ENCODE peak calls at places on chromosomes 12 and 14, in six cellular contexts. S is Peyer's patch, I is bronchial epithelial cell, C is AG10803, P is neural progenitor cell, T is mammary epithelial cell. F is an unnamed sample.

GRCh38 chr14:45238988-45239387 is 14.0 kb downstream of the MIS18BP1 start:
- DNase-seq in T (no peak), C (no peak), S (no peak), P (no peak), I (no peak), F (no peak)

GRCh38 chr14:68820119-68820518 is 27.3 kb upstream of the ZFP36L1 start:
- DNase-seq in C (no peak), T (no peak), I (no peak), S (no peak), P (no peak), F (no peak)

GRCh38 chr14:73452341-73453191 is 5.8 kb downstream of the NUMB start:
- DNase-seq in C (peak), T (peak), S (no peak), I (peak), P (no peak), F (peak)

GRCh38 chr12:6863586-6864321 is 3.6 kb upstream of the TPI1 start:
- DNase-seq in S (no peak), P (no peak), C (peak), T (no peak), I (no peak), F (no peak)

GRCh38 chr12:62135553-62136200 is 124.5 kb upstream of the USP15 start:
- DNase-seq in S (no peak), P (no peak), I (no peak), C (no peak), T (no peak), F (no peak)

GRCh38 chr12:13124661-13125505 is 21.4 kb upstream of the GSG1 start:
- DNase-seq in T (no peak), I (peak), P (peak), C (peak), S (no peak), F (peak)

GRCh38 chr12:132695431-132695830 is 8.0 kb downstream of the PXMP2 start:
- DNase-seq in P (no peak), I (no peak), S (no peak), C (no peak), T (no peak), F (no peak)

GRCh38 chr14:103140316-103141109 is 17.3 kb downstream of the TNFAIP2 start:
- DNase-seq in P (no peak), I (no peak), S (peak), T (peak), C (no peak), F (no peak)

GRCh38 chr14:63747836-63748235 is 20.0 kb upstream of the SGPP1 start:
- DNase-seq in P (no peak), I (no peak), T (no peak), S (no peak), C (no peak), F (no peak)

GRCh38 chr12:67355428-67356385 is 86.5 kb downstream of the CAND1 start:
- DNase-seq in C (peak), T (peak), I (peak), S (no peak), P (peak), F (peak)

GRCh38 chr12:16307843-16308475 is 30.5 kb upstream of the SLC15A5 start:
- DNase-seq in C (no peak), S (no peak), P (no peak), I (peak), T (no peak), F (no peak)

GRCh38 chr12:96401061-96401871 is 1.0 kb upstream of the CDK17 start:
- DNase-seq in S (no peak), P (peak), I (peak), C (peak), T (peak), F (peak)

GRCh38 chr12:90978117-90978770 is 23.3 kb upstream of the CCER1 start:
- DNase-seq in S (no peak), I (peak), P (peak), T (peak), C (peak), F (peak)

GRCh38 chr14:22333408-22334274 is 255.4 kb downstream of the DAD1 start:
- DNase-seq in T (peak), I (peak), C (peak), S (no peak), P (peak), F (peak)

GRCh38 chr14:88379706-88380343 is 5.6 kb upstream of the SPATA7 start:
- DNase-seq in P (no peak), S (no peak), C (no peak), I (no peak), T (no peak), F (no peak)

GRCh38 chr12:116381744-116382455 is 104.4 kb upstream of the MED13L start:
- DNase-seq in C (peak), S (peak), T (peak), P (peak), I (peak), F (peak)

GRCh38 chr12:87529386-87529785 is 499.8 kb downstream of the C12orf50 start:
- DNase-seq in I (no peak), T (no peak), C (no peak), P (no peak), S (no peak), F (no peak)

GRCh38 chr12:84435682-84436081 is 476.9 kb downstream of the SLC6A15 start:
- DNase-seq in T (no peak), P (peak), S (no peak), I (no peak), C (no peak), F (no peak)

GRCh38 chr14:73457050-73457934 is 1.1 kb downstream of the NUMB start:
- DNase-seq in C (peak), S (peak), T (peak), P (peak), I (peak), F (no peak)

GRCh38 chr12:21992823-21993222 is 51.6 kb upstream of the ABCC9 start:
- DNase-seq in S (no peak), T (no peak), C (no peak), I (no peak), P (no peak), F (peak)

GRCh38 chr14:52131640-52132320 is 62.9 kb upstream of the NID2 start:
- DNase-seq in P (peak), C (peak), S (no peak), I (peak), T (peak), F (peak)

GRCh38 chr14:103517172-103517566 is 5.5 kb downstream of the CKB start:
- DNase-seq in T (no peak), S (peak), C (no peak), P (no peak), I (no peak), F (no peak)

GRCh38 chr12:76879710-76880025 is 849 bp upstream of the CSRP2 start:
- DNase-seq in I (no peak), P (no peak), S (no peak), T (no peak), C (no peak), F (no peak)

GRCh38 chr12:55743967-55744931 is 1.3 kb downstream of the GDF11 start:
- DNase-seq in I (no peak), C (no peak), S (no peak), T (no peak), P (peak), F (no peak)

GRCh38 chr14:51479584-51480305 is 172.0 kb upstream of the FRMD6 start:
- DNase-seq in S (no peak), I (peak), T (no peak), P (no peak), C (peak), F (peak)

GRCh38 chr14:98698341-98698740 is 573.7 kb downstream of the BCL11B start:
- DNase-seq in P (no peak), C (no peak), T (no peak), I (no peak), S (no peak), F (no peak)

GRCh38 chr14:103136388-103137271 is 13.4 kb downstream of the TNFAIP2 start:
- DNase-seq in S (no peak), T (peak), P (peak), C (peak), I (peak), F (peak)

GRCh38 chr14:91398707-91399106 is 18.9 kb downstream of the CCDC88C start:
- DNase-seq in T (no peak), S (no peak), C (no peak), P (no peak), I (no peak), F (no peak)

GRCh38 chr12:10940389-10940788 is 1.3 kb upstream of the TAS2R14 start:
- DNase-seq in I (peak), P (no peak), C (peak), T (peak), S (no peak), F (peak)

GRCh38 chr14:45610303-45610702 is 357.3 kb upstream of the MIS18BP1 start:
- DNase-seq in I (peak), T (peak), C (no peak), P (peak), S (no peak), F (peak)

GRCh38 chr12:15038137-15038536 is 65.3 kb downstream of the PDE6H start:
- DNase-seq in T (no peak), I (no peak), S (no peak), P (no peak), C (no peak), F (no peak)

GRCh38 chr14:94390372-94391086 is 2.1 kb upstream of the SERPINA1 start:
- DNase-seq in S (peak), I (no peak), P (no peak), C (no peak), T (peak), F (no peak)

GRCh38 chr14:22807432-22808087 is 7.7 kb downstream of the SLC7A7 start:
- DNase-seq in S (no peak), I (no peak), C (no peak), T (no peak), P (no peak), F (no peak)

GRCh38 chr12:27940756-27941402 is 31.7 kb downstream of the PTHLH start:
- DNase-seq in P (peak), C (peak), T (peak), I (peak), S (peak), F (peak)

GRCh38 chr14:71498151-71498734 is 434.0 kb upstream of the RGS6 start:
- DNase-seq in C (peak), T (no peak), P (no peak), S (no peak), I (no peak), F (peak)

GRCh38 chr14:33026850-33027420 is 88.3 kb downstream of the NPAS3 start:
- DNase-seq in I (no peak), C (peak), T (no peak), P (no peak), S (no peak), F (peak)

GRCh38 chr12:44148936-44149335 is 313.1 kb downstream of the TMEM117 start:
- DNase-seq in S (no peak), I (no peak), P (no peak), T (no peak), C (no peak), F (no peak)

DNA sequence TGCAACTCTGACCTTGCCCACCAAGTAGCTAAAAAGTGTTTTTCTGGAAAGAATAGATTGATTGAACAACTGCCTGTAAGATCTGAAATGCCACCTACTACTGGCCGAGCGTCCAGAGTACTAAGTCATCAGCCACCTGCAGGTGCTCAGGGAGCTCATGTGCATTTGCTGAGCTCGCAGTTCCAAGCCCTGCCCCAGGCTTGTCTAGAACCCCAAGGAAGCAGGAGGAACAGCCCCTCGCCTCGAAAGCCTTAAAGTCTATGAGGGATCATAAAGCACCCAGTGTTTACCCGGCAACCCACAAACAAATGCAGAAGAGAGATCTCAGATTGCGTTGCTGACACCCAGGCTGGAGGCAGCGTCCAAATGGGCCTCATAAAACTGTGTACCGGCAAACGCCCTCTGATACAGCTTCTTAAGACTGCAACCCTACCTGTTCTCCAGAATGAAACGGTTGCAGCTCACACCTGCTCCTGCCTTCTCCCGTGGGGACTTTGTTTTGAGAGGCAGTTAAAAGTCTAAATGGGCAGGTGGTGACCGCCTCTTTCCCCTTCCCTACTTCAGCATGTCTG is 6.8 kb downstream of the KDM2B start:
- DNase-seq in C (no peak), I (no peak), S (no peak), P (no peak), T (no peak), F (no peak)
- TF ChIP-seq CTCF in C (no peak), I (no peak), S (peak), P (no peak), T (no peak), F (no peak)

DNA sequence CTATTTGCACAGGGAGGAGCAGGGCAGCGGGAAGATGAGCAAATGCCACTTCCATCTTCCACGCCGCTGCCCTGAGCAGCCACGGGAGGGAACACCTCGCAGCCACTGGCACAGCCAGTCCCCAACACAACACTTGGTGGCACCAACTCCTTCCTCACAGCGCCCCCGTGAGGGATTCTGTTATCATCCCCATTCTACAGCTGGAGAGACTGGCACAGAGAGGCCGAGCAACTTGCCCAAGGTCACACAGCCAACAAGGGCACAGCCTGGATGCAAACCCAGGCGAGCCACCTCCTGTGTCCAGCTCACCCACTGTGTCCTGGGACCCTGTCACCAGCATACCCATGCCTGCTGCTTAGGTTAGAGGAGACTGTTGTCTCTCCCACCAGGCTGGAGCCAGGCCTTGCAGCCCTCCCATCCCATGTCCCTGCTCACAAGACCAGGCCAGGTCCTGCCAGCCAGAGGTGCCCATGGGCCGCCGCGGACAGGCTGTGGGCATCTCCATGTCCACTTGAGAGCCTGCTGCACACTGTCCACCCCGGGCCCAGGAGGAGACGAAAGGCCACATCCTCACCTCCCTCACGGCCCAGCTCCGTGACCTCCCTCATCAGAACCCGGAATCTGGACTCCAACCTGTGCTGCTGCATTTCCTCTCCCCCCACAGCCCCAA is 57.0 kb downstream of the NCOR2 start:
- DNase-seq in P (no peak), C (no peak), I (no peak), S (no peak), T (no peak), F (no peak)
- TF ChIP-seq CTCF in P (peak), C (no peak), I (peak), S (peak), T (peak), F (peak)

DNA sequence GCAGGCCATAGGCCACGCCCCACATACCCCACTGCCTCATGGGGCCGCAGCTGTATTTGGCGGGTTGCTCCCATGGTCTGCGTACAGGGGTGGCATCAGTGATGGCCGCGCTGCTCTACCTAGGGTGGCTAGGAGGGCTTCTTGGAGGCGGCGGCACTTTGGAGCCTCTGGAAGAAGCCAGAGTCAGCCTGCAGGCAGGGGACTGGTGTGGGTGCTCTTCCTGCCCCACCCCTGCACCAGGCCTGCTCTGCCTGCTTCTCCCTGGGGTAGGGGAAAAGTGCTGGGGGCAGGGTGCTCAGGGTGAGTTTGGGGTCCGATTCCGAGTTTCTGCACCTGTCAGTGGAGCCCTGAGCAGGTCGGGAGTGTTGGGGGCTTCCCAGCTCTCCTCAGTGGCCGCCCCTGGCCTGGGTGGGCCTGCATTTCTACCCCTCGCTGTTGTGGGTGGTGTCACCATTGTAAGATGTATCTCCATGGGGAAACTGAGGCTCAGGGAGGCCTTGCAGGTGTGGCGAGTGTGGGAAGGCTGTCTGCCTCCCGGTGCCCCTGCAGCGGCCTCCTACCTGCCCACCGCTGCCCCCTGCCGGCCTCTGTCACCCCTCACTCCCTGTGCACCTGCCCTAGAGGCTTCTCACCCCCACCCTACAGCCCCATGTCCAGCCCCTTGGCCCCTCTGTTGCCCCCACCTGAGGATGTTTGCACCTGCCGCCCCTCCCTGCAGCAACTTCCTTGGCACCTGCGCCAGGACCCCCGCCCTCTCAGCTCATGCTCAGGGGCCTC is 5.5 kb downstream of the CEP170B start:
- DNase-seq in C (no peak), S (no peak), I (no peak), P (peak), T (no peak), F (no peak)
- TF ChIP-seq CTCF in C (peak), S (peak), I (peak), P (peak), T (no peak), F (peak)

DNA sequence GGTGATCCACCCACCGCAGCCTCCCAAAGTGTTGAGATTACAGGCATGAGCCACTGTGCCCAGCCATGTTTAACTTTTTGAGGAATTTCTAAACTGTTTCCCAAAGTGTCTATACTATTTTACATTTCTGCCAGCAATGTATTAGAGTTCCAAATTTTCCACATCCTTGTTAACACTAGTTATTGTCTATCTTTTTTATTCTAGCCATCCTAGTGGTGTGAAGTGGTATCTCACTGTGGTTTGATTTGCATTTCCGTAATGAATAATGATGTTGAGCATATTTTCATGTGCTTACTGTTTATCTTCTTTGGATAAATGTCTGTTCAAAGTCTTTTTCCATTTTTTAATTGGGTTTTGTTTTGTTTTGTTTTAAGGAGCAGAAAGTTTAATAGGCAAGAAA is 14.7 kb downstream of the TXNRD1 start:
- DNase-seq in C (no peak), I (no peak), P (no peak), T (no peak), S (no peak), F (no peak)
- TF ChIP-seq CTCF in C (no peak), I (no peak), P (peak), T (no peak), S (peak), F (peak)

GRCh38 chr14:54554401-54554800 is 12.5 kb upstream of the SAMD4A start:
- DNase-seq in P (no peak), I (no peak), C (no peak), T (no peak), S (no peak), F (no peak)

GRCh38 chr14:54549862-54550261 is 17.1 kb upstream of the SAMD4A start:
- DNase-seq in S (no peak), C (no peak), P (no peak), I (no peak), T (no peak), F (peak)

GRCh38 chr14:54550514-54550913 is 16.4 kb upstream of the SAMD4A start:
- DNase-seq in P (no peak), I (no peak), S (no peak), C (no peak), T (no peak), F (no peak)

GRCh38 chr14:54556535-54556934 is 10.4 kb upstream of the SAMD4A start:
- DNase-seq in I (no peak), S (no peak), T (no peak), C (peak), P (no peak), F (no peak)

DNA sequence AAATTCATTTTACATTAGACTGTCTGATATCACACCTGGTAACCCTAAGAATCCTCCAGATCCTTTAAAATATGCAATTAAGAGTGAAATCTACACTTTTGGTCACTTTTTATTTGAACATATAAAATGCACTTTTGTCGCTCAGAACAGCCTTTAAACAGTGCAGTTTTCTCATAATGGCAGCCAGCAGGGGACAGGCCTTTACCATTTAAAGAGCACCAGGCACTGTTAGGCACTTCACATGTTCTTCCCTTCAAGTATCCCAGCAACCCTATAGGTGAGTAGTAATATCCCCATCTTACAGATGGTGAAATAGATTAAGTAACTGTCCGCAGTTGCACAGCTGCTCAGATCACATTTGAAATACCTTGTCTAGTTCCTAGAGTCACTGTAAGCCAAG is 11.3 kb upstream of the SAMD4A start:
- DNase-seq in C (no peak), T (no peak), P (no peak), S (no peak), I (no peak), F (no peak)
- TF ChIP-seq CTCF in C (peak), T (peak), P (peak), S (no peak), I (no peak), F (peak)

DNA sequence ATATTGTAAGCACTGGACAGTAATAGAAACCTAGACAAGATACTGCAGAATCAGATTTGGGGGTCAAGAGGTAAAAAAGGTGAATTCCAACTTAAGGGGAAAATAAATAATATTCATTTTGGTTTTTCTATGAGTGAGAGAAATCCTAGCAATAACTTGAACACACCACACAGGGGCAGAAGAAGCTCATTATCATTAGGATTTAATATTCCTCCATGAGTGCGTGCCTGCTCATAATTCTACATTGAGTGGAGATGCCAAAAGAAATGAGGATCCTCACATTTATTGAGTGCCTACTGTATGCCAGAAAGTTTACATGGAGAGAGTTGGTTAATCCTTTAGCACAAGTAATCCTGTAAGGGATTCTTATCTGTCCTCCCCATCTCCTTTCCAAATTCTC is 40.5 kb upstream of the C14orf132 start:
- DNase-seq in T (no peak), S (no peak), P (no peak), I (peak), C (peak), F (peak)
- TF ChIP-seq CTCF in T (peak), S (peak), P (peak), I (peak), C (peak), F (peak)